ENCODE peak calls at places on chromosomes 5 and 9, in six cellular contexts. K, F, W, C, U and I are unnamed samples.

GRCh38 chr5:177296581-177296980 is 6.9 kb downstream of the RAB24 start:
- DNase-seq in K (no peak), F (no peak), W (no peak), C (no peak), U (no peak), I (no peak)

GRCh38 chr9:133060417-133060841 is 1.4 kb upstream of the CEL start:
- DNase-seq in K (no peak), F (peak; percentile 47), W (no peak), C (no peak), U (no peak), I (no peak)

GRCh38 chr5:73946926-73947455 is 321.0 kb downstream of the ARHGEF28 start:
- DNase-seq in K (no peak), F (no peak), W (no peak), C (no peak), U (no peak), I (no peak)

GRCh38 chr5:169302491-169303118 is 1.7 kb upstream of the SLIT3 start:
- DNase-seq in K (peak; percentile 81), F (peak; percentile 82), W (peak; percentile 80), C (peak; percentile 87), U (peak; percentile 75), I (peak; percentile 90)

GRCh38 chr9:121954477-121955175 is 138.5 kb downstream of the TTLL11 start:
- DNase-seq in K (peak; percentile 82), F (no peak), W (no peak), C (no peak), U (peak; percentile 38), I (no peak)

GRCh38 chr9:86585422-86586143 is 231.4 kb upstream of the TUT7 start:
- DNase-seq in K (no peak), F (no peak), W (no peak), C (no peak), U (no peak), I (no peak)

GRCh38 chr9:124045076-124045829 is 33.7 kb downstream of the LHX2 start:
- DNase-seq in K (no peak), F (no peak), W (peak; percentile 73), C (peak; percentile 55), U (no peak), I (no peak)

GRCh38 chr9:12785251-12785880 is 10.5 kb downstream of the LURAP1L start:
- DNase-seq in K (no peak), F (no peak), W (no peak), C (no peak), U (no peak), I (no peak)

GRCh38 chr5:161150589-161150988 is 298.6 kb upstream of the ATP10B start:
- DNase-seq in K (no peak), F (no peak), W (no peak), C (no peak), U (no peak), I (no peak)

GRCh38 chr5:115816226-115817042 is at the start of gene CDO1:
- DNase-seq in K (no peak), F (no peak), W (peak; percentile 55), C (peak; percentile 76), U (no peak), I (no peak)

GRCh38 chr5:168613996-168614395 is 34.8 kb upstream of the PANK3 start:
- DNase-seq in K (no peak), F (no peak), W (no peak), C (no peak), U (no peak), I (no peak)

GRCh38 chr9:72839140-72839539 is 113.7 kb downstream of the ALDH1A1 start:
- DNase-seq in K (no peak), F (no peak), W (no peak), C (no peak), U (no peak), I (no peak)

GRCh38 chr9:85738509-85738908 is 3.2 kb downstream of the AGTPBP1 start:
- DNase-seq in K (no peak), F (no peak), W (no peak), C (no peak), U (no peak), I (no peak)

GRCh38 chr9:127444921-127445850 is 6.0 kb downstream of the RPL12 start:
- DNase-seq in K (peak; percentile 40), F (peak; percentile 45), W (no peak), C (no peak), U (no peak), I (peak; percentile 68)

GRCh38 chr5:6539060-6539459 is 90.4 kb downstream of the UBE2QL1 start:
- DNase-seq in K (no peak), F (no peak), W (no peak), C (no peak), U (no peak), I (no peak)

GRCh38 chr9:4620046-4620765 is 41.9 kb upstream of the PLPP6 start:
- DNase-seq in K (no peak), F (no peak), W (no peak), C (no peak), U (no peak), I (no peak)

GRCh38 chr5:121121786-121122185 is 657.7 kb downstream of the PRR16 start:
- DNase-seq in K (no peak), F (no peak), W (no peak), C (no peak), U (no peak), I (no peak)

GRCh38 chr9:121246821-121247511 is 21.0 kb upstream of the GSN start:
- DNase-seq in K (peak; percentile 31), F (no peak), W (no peak), C (no peak), U (peak; percentile 78), I (no peak)

GRCh38 chr5:5340206-5340729 is 82.2 kb upstream of the ICE1 start:
- DNase-seq in K (peak; percentile 79), F (no peak), W (peak; percentile 60), C (peak; percentile 71), U (peak; percentile 84), I (no peak)

GRCh38 chr9:17906841-17907779 is 328.2 kb downstream of the SH3GL2 start:
- DNase-seq in K (no peak), F (no peak), W (peak; percentile 53), C (peak; percentile 37), U (no peak), I (no peak)

GRCh38 chr9:130537346-130538050 is 41.9 kb upstream of the FUBP3 start:
- DNase-seq in K (no peak), F (no peak), W (no peak), C (no peak), U (no peak), I (no peak)

GRCh38 chr9:111975709-111976108 is 79.1 kb downstream of the UGCG start:
- DNase-seq in K (peak; percentile 51), F (peak; percentile 23), W (peak; percentile 41), C (no peak), U (no peak), I (peak; percentile 64)

GRCh38 chr5:135343417-135343816 is 55.6 kb downstream of the MACROH2A1 start:
- DNase-seq in K (peak; percentile 48), F (no peak), W (no peak), C (no peak), U (no peak), I (no peak)

GRCh38 chr9:125409217-125409636 is 147.6 kb downstream of the GAPVD1 start:
- DNase-seq in K (no peak), F (peak; percentile 39), W (no peak), C (no peak), U (no peak), I (peak; percentile 52)

GRCh38 chr5:81850494-81850893 is 99.6 kb upstream of the SSBP2 start:
- DNase-seq in K (peak; percentile 88), F (no peak), W (no peak), C (no peak), U (peak; percentile 28), I (no peak)

GRCh38 chr5:120436996-120437395 is 27.1 kb upstream of the PRR16 start:
- DNase-seq in K (no peak), F (no peak), W (no peak), C (no peak), U (no peak), I (no peak)

GRCh38 chr5:130526708-130527107 is 622.4 kb downstream of the CHSY3 start:
- DNase-seq in K (no peak), F (no peak), W (no peak), C (no peak), U (no peak), I (no peak)

GRCh38 chr5:102867999-102868662 is 113.0 kb downstream of the PAM start:
- DNase-seq in K (peak; percentile 66), F (no peak), W (no peak), C (no peak), U (no peak), I (no peak)

GRCh38 chr9:100322954-100323536 is 29.7 kb downstream of the TEX10 start:
- DNase-seq in K (peak; percentile 18), F (peak; percentile 71), W (peak; percentile 27), C (peak; percentile 35), U (no peak), I (peak; percentile 73)

GRCh38 chr5:120304653-120305052 is 159.4 kb upstream of the PRR16 start:
- DNase-seq in K (no peak), F (no peak), W (no peak), C (no peak), U (peak; percentile 60), I (no peak)

GRCh38 chr5:9387879-9388278 is 158.0 kb downstream of the SEMA5A start:
- DNase-seq in K (no peak), F (no peak), W (no peak), C (no peak), U (no peak), I (no peak)

GRCh38 chr5:133397432-133397831 is 214.9 kb downstream of the FSTL4 start:
- DNase-seq in K (no peak), F (peak; percentile 15), W (no peak), C (no peak), U (no peak), I (no peak)

GRCh38 chr9:79858509-79858908 is 286.7 kb downstream of the TLE4 start:
- DNase-seq in K (peak; percentile 46), F (peak; percentile 40), W (no peak), C (no peak), U (peak; percentile 1), I (peak; percentile 80)

GRCh38 chr9:134549336-134549735 is 92.3 kb upstream of the COL5A1 start:
- DNase-seq in K (no peak), F (no peak), W (no peak), C (no peak), U (no peak), I (no peak)

GRCh38 chr5:147576646-147577535 is 67.0 kb upstream of the DPYSL3 start:
- DNase-seq in K (peak; percentile 21), F (peak; percentile 36), W (peak; percentile 59), C (peak; percentile 81), U (no peak), I (peak; percentile 85)

GRCh38 chr5:172505840-172506638 is 51.7 kb upstream of the SH3PXD2B start:
- DNase-seq in K (no peak), F (no peak), W (no peak), C (no peak), U (no peak), I (no peak)